ENCODE peak calls at places on chromosomes 7 and 10, in nine cellular contexts. One of them, this sample, is unnamed.
A peak's percentile ranks its signal among the peaks of the same experiment; 100 is the strongest.

GRCh38 chr10:69730251-69731156 is 71.2 kb upstream of the COL13A1 start:
- DNase-seq in SK-N-SH: peak; percentile 56
- DNase-seq in IMR-90: peak; percentile 63
- DNase-seq in cardiac muscle cell: peak; percentile 40
- DNase-seq in OCI-LY7: no peak
- DNase-seq in testis: peak; percentile 36
- DNase-seq in left lung: no peak
- DNase-seq in A549: no peak
- DNase-seq in uterus: no peak
- DNase-seq in this sample: peak; percentile 29

GRCh38 chr10:36794981-36795380 is 330.4 kb upstream of the ANKRD30A start:
- DNase-seq in cardiac muscle cell: no peak
- DNase-seq in A549: no peak
- DNase-seq in left lung: no peak
- DNase-seq in IMR-90: no peak
- DNase-seq in uterus: no peak
- DNase-seq in OCI-LY7: no peak
- DNase-seq in SK-N-SH: no peak
- DNase-seq in testis: no peak
- DNase-seq in this sample: no peak

GRCh38 chr7:128963327-128963757 is 25.6 kb downstream of the IRF5 start:
- DNase-seq in uterus: no peak
- DNase-seq in A549: no peak
- DNase-seq in OCI-LY7: peak; percentile 24
- DNase-seq in SK-N-SH: no peak
- DNase-seq in left lung: no peak
- DNase-seq in IMR-90: peak; percentile 37
- DNase-seq in cardiac muscle cell: no peak
- DNase-seq in testis: no peak
- DNase-seq in this sample: peak; percentile 33

GRCh38 chr10:11035318-11035920 is 17.7 kb downstream of the CELF2 start:
- DNase-seq in A549: no peak
- DNase-seq in OCI-LY7: no peak
- DNase-seq in SK-N-SH: no peak
- DNase-seq in cardiac muscle cell: no peak
- DNase-seq in IMR-90: peak; percentile 79
- DNase-seq in testis: no peak
- DNase-seq in uterus: peak; percentile 72
- DNase-seq in left lung: no peak
- DNase-seq in this sample: peak; percentile 65

GRCh38 chr10:112510384-112510783 is 63.4 kb downstream of the VTI1A start:
- DNase-seq in testis: no peak
- DNase-seq in cardiac muscle cell: no peak
- DNase-seq in OCI-LY7: no peak
- DNase-seq in left lung: no peak
- DNase-seq in IMR-90: no peak
- DNase-seq in A549: no peak
- DNase-seq in SK-N-SH: no peak
- DNase-seq in uterus: no peak
- DNase-seq in this sample: no peak

GRCh38 chr7:2613113-2613925 is 18.5 kb upstream of the TTYH3 start:
- DNase-seq in uterus: no peak
- DNase-seq in cardiac muscle cell: no peak
- DNase-seq in testis: no peak
- DNase-seq in left lung: no peak
- DNase-seq in OCI-LY7: peak; percentile 59
- DNase-seq in IMR-90: no peak
- DNase-seq in A549: no peak
- DNase-seq in SK-N-SH: no peak
- DNase-seq in this sample: no peak

GRCh38 chr7:94276797-94277196 is 117.9 kb upstream of the COL1A2 start:
- DNase-seq in IMR-90: peak; percentile 59
- DNase-seq in SK-N-SH: peak; percentile 37
- DNase-seq in A549: peak; percentile 57
- DNase-seq in uterus: no peak
- DNase-seq in cardiac muscle cell: peak; percentile 30
- DNase-seq in left lung: no peak
- DNase-seq in OCI-LY7: peak; percentile 38
- DNase-seq in testis: peak; percentile 36
- DNase-seq in this sample: no peak

GRCh38 chr7:96823274-96823673 is 113.6 kb upstream of the SEM1 start:
- DNase-seq in OCI-LY7: no peak
- DNase-seq in left lung: no peak
- DNase-seq in cardiac muscle cell: no peak
- DNase-seq in A549: no peak
- DNase-seq in SK-N-SH: no peak
- DNase-seq in testis: no peak
- DNase-seq in IMR-90: peak; percentile 21
- DNase-seq in uterus: no peak
- DNase-seq in this sample: no peak

GRCh38 chr7:46754135-46754730 is 827.7 kb downstream of the TNS3 start:
- DNase-seq in testis: no peak
- DNase-seq in SK-N-SH: no peak
- DNase-seq in uterus: peak; percentile 41
- DNase-seq in A549: peak; percentile 76
- DNase-seq in cardiac muscle cell: no peak
- DNase-seq in IMR-90: peak; percentile 57
- DNase-seq in left lung: no peak
- DNase-seq in OCI-LY7: no peak
- DNase-seq in this sample: no peak

GRCh38 chr10:51171946-51172345 is 97.7 kb downstream of the PRKG1 start:
- DNase-seq in left lung: no peak
- DNase-seq in A549: no peak
- DNase-seq in uterus: no peak
- DNase-seq in testis: no peak
- DNase-seq in cardiac muscle cell: no peak
- DNase-seq in IMR-90: peak; percentile 49
- DNase-seq in SK-N-SH: no peak
- DNase-seq in OCI-LY7: no peak
- DNase-seq in this sample: no peak

GRCh38 chr7:104679085-104679484 is 334.9 kb upstream of the KMT2E start:
- DNase-seq in cardiac muscle cell: no peak
- DNase-seq in left lung: no peak
- DNase-seq in SK-N-SH: no peak
- DNase-seq in testis: no peak
- DNase-seq in uterus: no peak
- DNase-seq in A549: no peak
- DNase-seq in IMR-90: no peak
- DNase-seq in OCI-LY7: no peak
- DNase-seq in this sample: no peak

GRCh38 chr7:115271332-115272235 is 349.7 kb downstream of the MDFIC start:
- DNase-seq in testis: no peak
- DNase-seq in left lung: no peak
- DNase-seq in IMR-90: peak; percentile 89
- DNase-seq in OCI-LY7: no peak
- DNase-seq in cardiac muscle cell: no peak
- DNase-seq in SK-N-SH: no peak
- DNase-seq in uterus: no peak
- DNase-seq in A549: no peak
- DNase-seq in this sample: no peak

GRCh38 chr10:64329510-64329909 is 808.3 kb downstream of the REEP3 start:
- DNase-seq in cardiac muscle cell: no peak
- DNase-seq in IMR-90: no peak
- DNase-seq in left lung: peak; percentile 14
- DNase-seq in SK-N-SH: no peak
- DNase-seq in A549: no peak
- DNase-seq in testis: no peak
- DNase-seq in uterus: no peak
- DNase-seq in OCI-LY7: no peak
- DNase-seq in this sample: no peak

GRCh38 chr10:75469018-75469616 is 37.7 kb downstream of the LRMDA start:
- DNase-seq in cardiac muscle cell: no peak
- DNase-seq in OCI-LY7: no peak
- DNase-seq in A549: peak; percentile 78
- DNase-seq in uterus: peak; percentile 85
- DNase-seq in SK-N-SH: no peak
- DNase-seq in IMR-90: peak; percentile 84
- DNase-seq in left lung: no peak
- DNase-seq in testis: peak; percentile 30
- DNase-seq in this sample: no peak

GRCh38 chr7:26633557-26633956 is 230.8 kb downstream of the SKAP2 start:
- DNase-seq in A549: no peak
- DNase-seq in OCI-LY7: no peak
- DNase-seq in uterus: no peak
- DNase-seq in IMR-90: no peak
- DNase-seq in left lung: no peak
- DNase-seq in cardiac muscle cell: no peak
- DNase-seq in testis: no peak
- DNase-seq in SK-N-SH: no peak
- DNase-seq in this sample: no peak

GRCh38 chr7:75727881-75728592 is 10.7 kb downstream of the HIP1 start:
- DNase-seq in uterus: peak; percentile 46
- DNase-seq in A549: peak; percentile 79
- DNase-seq in testis: no peak
- DNase-seq in IMR-90: peak; percentile 52
- DNase-seq in cardiac muscle cell: no peak
- DNase-seq in SK-N-SH: no peak
- DNase-seq in left lung: peak; percentile 90
- DNase-seq in OCI-LY7: peak; percentile 53
- DNase-seq in this sample: peak; percentile 80

GRCh38 chr7:103851357-103851756 is 138.1 kb downstream of the RELN start:
- DNase-seq in uterus: no peak
- DNase-seq in left lung: no peak
- DNase-seq in SK-N-SH: no peak
- DNase-seq in cardiac muscle cell: peak; percentile 68
- DNase-seq in testis: no peak
- DNase-seq in IMR-90: peak; percentile 53
- DNase-seq in OCI-LY7: no peak
- DNase-seq in A549: no peak
- DNase-seq in this sample: no peak

GRCh38 chr7:90312745-90313144 is 8.4 kb downstream of the FAM237B start:
- DNase-seq in left lung: no peak
- DNase-seq in IMR-90: no peak
- DNase-seq in OCI-LY7: peak; percentile 14
- DNase-seq in SK-N-SH: no peak
- DNase-seq in cardiac muscle cell: no peak
- DNase-seq in A549: no peak
- DNase-seq in testis: no peak
- DNase-seq in uterus: no peak
- DNase-seq in this sample: no peak

GRCh38 chr7:107810626-107811025 is 7.6 kb upstream of the SLC26A3 start:
- DNase-seq in OCI-LY7: no peak
- DNase-seq in cardiac muscle cell: no peak
- DNase-seq in IMR-90: no peak
- DNase-seq in testis: no peak
- DNase-seq in uterus: no peak
- DNase-seq in A549: no peak
- DNase-seq in left lung: no peak
- DNase-seq in SK-N-SH: no peak
- DNase-seq in this sample: no peak

GRCh38 chr7:146635200-146636032 is 518.8 kb downstream of the CNTNAP2 start:
- DNase-seq in cardiac muscle cell: peak; percentile 14
- DNase-seq in left lung: no peak
- DNase-seq in IMR-90: no peak
- DNase-seq in A549: no peak
- DNase-seq in SK-N-SH: no peak
- DNase-seq in uterus: no peak
- DNase-seq in testis: no peak
- DNase-seq in OCI-LY7: no peak
- DNase-seq in this sample: no peak

GRCh38 chr7:105015631-105015965 is 1.6 kb downstream of the KMT2E start:
- DNase-seq in A549: no peak
- DNase-seq in IMR-90: peak; percentile 41
- DNase-seq in testis: peak; percentile 78
- DNase-seq in cardiac muscle cell: peak; percentile 58
- DNase-seq in OCI-LY7: peak; percentile 47
- DNase-seq in uterus: no peak
- DNase-seq in SK-N-SH: peak; percentile 66
- DNase-seq in left lung: no peak
- DNase-seq in this sample: peak; percentile 72

GRCh38 chr10:125017547-125018298 is 75.8 kb downstream of the ZRANB1 start:
- DNase-seq in IMR-90: no peak
- DNase-seq in A549: no peak
- DNase-seq in testis: no peak
- DNase-seq in uterus: no peak
- DNase-seq in SK-N-SH: no peak
- DNase-seq in cardiac muscle cell: no peak
- DNase-seq in left lung: peak; percentile 45
- DNase-seq in OCI-LY7: no peak
- DNase-seq in this sample: no peak

GRCh38 chr10:92591550-92592140 is 1.3 kb upstream of the KIF11 start:
- DNase-seq in OCI-LY7: peak; percentile 95
- DNase-seq in uterus: peak; percentile 88
- DNase-seq in IMR-90: peak; percentile 92
- DNase-seq in SK-N-SH: peak; percentile 87
- DNase-seq in cardiac muscle cell: peak; percentile 90
- DNase-seq in testis: peak; percentile 94
- DNase-seq in A549: peak; percentile 96
- DNase-seq in left lung: peak; percentile 99
- DNase-seq in this sample: peak; percentile 93
- H3K27ac ChIP-seq in OCI-LY7: peak overlapping the region; percentile 93
- H3K27ac ChIP-seq in uterus: peak overlapping the region; percentile 87
- H3K27ac ChIP-seq in IMR-90: peak overlapping the region; percentile 86
- H3K27ac ChIP-seq in SK-N-SH: peak overlapping the region; percentile 86
- H3K27ac ChIP-seq in cardiac muscle cell: peak overlapping the region; percentile 95
- H3K27ac ChIP-seq in testis: peak overlapping the region; percentile 98
- H3K27ac ChIP-seq in A549: peak overlapping the region; percentile 95
- H3K27ac ChIP-seq in left lung: peak overlapping the region; percentile 96
- H3K27ac ChIP-seq in this sample: peak overlapping the region; percentile 88

DNA sequence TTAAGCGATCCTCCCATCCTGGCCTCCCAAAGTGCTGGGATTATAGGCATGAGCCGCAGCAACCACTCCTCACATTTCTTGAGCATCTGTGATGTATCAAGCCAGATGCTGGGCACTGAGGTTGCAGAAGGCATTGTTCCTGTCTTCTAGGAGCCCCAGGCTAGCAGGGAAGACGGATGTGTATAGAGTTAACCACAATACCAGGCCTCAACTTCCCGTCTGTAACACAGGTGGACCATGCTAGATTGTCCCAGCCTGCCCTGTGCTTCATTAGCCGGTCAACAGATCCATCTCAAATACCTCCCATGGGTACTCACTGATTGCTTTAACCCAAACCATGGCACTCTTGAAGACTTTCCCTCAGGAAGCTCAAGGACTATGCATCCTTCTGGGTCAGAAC is 1.8 kb upstream of the CLDN4 start:
- DNase-seq in A549: no peak
- DNase-seq in left lung: no peak
- DNase-seq in SK-N-SH: no peak
- DNase-seq in cardiac muscle cell: no peak
- DNase-seq in OCI-LY7: no peak
- DNase-seq in uterus: no peak
- DNase-seq in testis: no peak
- DNase-seq in IMR-90: no peak
- DNase-seq in this sample: no peak
- H3K4me1 ChIP-seq in A549: peaks cover 68% of the 10 kb centered on the region
- H3K4me1 ChIP-seq in left lung: peaks cover 19% of the 10 kb centered on the region
- H3K4me1 ChIP-seq in SK-N-SH: peaks cover 19% of the 10 kb centered on the region
- H3K4me1 ChIP-seq in cardiac muscle cell: peaks cover 11% of the 10 kb centered on the region
- H3K4me1 ChIP-seq in OCI-LY7: peaks cover 18% of the 10 kb centered on the region
- H3K4me1 ChIP-seq in uterus: no peaks in the 10 kb centered on the region
- H3K4me1 ChIP-seq in testis: peaks cover 13% of the 10 kb centered on the region
- H3K4me1 ChIP-seq in IMR-90: peaks cover 11% of the 10 kb centered on the region
- H3K4me1 ChIP-seq in this sample: peaks cover 44% of the 10 kb centered on the region

GRCh38 chr10:43043773-43044394 is 33.0 kb upstream of the RET start:
- DNase-seq in OCI-LY7: no peak
- DNase-seq in A549: no peak
- DNase-seq in cardiac muscle cell: no peak
- DNase-seq in left lung: no peak
- DNase-seq in testis: no peak
- DNase-seq in SK-N-SH: peak; percentile 55
- DNase-seq in IMR-90: no peak
- DNase-seq in uterus: peak; percentile 5
- DNase-seq in this sample: peak; percentile 57
- TF ChIP-seq CTCF in OCI-LY7: no peak
- TF ChIP-seq CTCF in A549: no peak
- TF ChIP-seq CTCF in cardiac muscle cell: no peak
- TF ChIP-seq CTCF in left lung: no peak
- TF ChIP-seq CTCF in testis: no peak
- TF ChIP-seq CTCF in SK-N-SH: no peak
- TF ChIP-seq CTCF in IMR-90: no peak
- TF ChIP-seq CTCF in uterus: no peak
- TF ChIP-seq CTCF in this sample: no peak

GRCh38 chr10:80474920-80475319 is 20.8 kb downstream of the TSPAN14 start:
- DNase-seq in SK-N-SH: no peak
- DNase-seq in uterus: no peak
- DNase-seq in testis: no peak
- DNase-seq in left lung: no peak
- DNase-seq in A549: no peak
- DNase-seq in OCI-LY7: no peak
- DNase-seq in IMR-90: no peak
- DNase-seq in cardiac muscle cell: no peak
- DNase-seq in this sample: peak; percentile 26
- H3K27ac ChIP-seq in SK-N-SH: no peak overlapping the region
- H3K27ac ChIP-seq in uterus: no peak overlapping the region
- H3K27ac ChIP-seq in testis: peak overlapping the region; percentile 64
- H3K27ac ChIP-seq in left lung: peak overlapping the region; percentile 13
- H3K27ac ChIP-seq in A549: peak overlapping the region; percentile 68
- H3K27ac ChIP-seq in OCI-LY7: no peak overlapping the region
- H3K27ac ChIP-seq in IMR-90: no peak overlapping the region
- H3K27ac ChIP-seq in cardiac muscle cell: peak overlapping the region; percentile 23
- H3K27ac ChIP-seq in this sample: no peak overlapping the region